ENCODE peak calls at places on chromosomes 7 and 10, in five cellular contexts. U, O, R, V and L are unnamed samples.

GRCh38 chr10:131851332-131851731 is 49.5 kb upstream of the PPP2R2D start:
- DNase-seq in R (no peak), V (no peak), U (peak; percentile 16), O (no peak), L (no peak)

GRCh38 chr7:146864644-146865043 is 748.0 kb downstream of the CNTNAP2 start:
- DNase-seq in U (no peak), V (no peak), O (no peak), R (no peak), L (no peak)

GRCh38 chr7:155224116-155224811 is 73.4 kb upstream of the INSIG1 start:
- DNase-seq in U (no peak), V (no peak), O (no peak), R (no peak), L (no peak)

GRCh38 chr7:12650080-12650479 is 37.4 kb upstream of the ARL4A start:
- DNase-seq in V (no peak), U (no peak), R (no peak), O (no peak), L (no peak)

GRCh38 chr10:131252586-131253276 is 58.8 kb downstream of the TCERG1L start:
- DNase-seq in R (no peak), O (no peak), V (no peak), U (no peak), L (no peak)

GRCh38 chr7:130966246-130967009 is 232.4 kb upstream of the KLF14 start:
- DNase-seq in O (no peak), R (peak; percentile 41), U (no peak), V (no peak), L (peak; percentile 61)

GRCh38 chr7:72430531-72430930 is 18.4 kb upstream of the CALN1 start:
- DNase-seq in U (no peak), O (no peak), V (no peak), R (no peak), L (no peak)

GRCh38 chr7:4718071-4718470 is 36.0 kb downstream of the FOXK1 start:
- DNase-seq in R (no peak), U (no peak), V (no peak), O (no peak), L (no peak)

GRCh38 chr7:55532150-55532917 is 40.0 kb downstream of the VOPP1 start:
- DNase-seq in U (no peak), R (no peak), V (no peak), O (no peak), L (no peak)

GRCh38 chr10:20622522-20623270 is 274.4 kb downstream of the NEBL start:
- DNase-seq in R (peak; percentile 12), O (no peak), V (no peak), U (no peak), L (no peak)

GRCh38 chr10:24617771-24618396 is 105.8 kb downstream of the ARHGAP21 start:
- DNase-seq in R (no peak), U (no peak), O (peak; percentile 36), V (peak; percentile 51), L (no peak)

GRCh38 chr7:76155938-76156337 is 45.8 kb upstream of the SRRM3 start:
- DNase-seq in V (peak; percentile 94), R (peak; percentile 43), O (no peak), U (no peak), L (no peak)

GRCh38 chr10:87661861-87662785 is 2.4 kb downstream of the PAPSS2 start:
- DNase-seq in U (no peak), R (no peak), O (no peak), V (no peak), L (no peak)

GRCh38 chr10:85491652-85492051 is 874.9 kb downstream of the GRID1 start:
- DNase-seq in U (no peak), V (no peak), O (no peak), R (no peak), L (no peak)

GRCh38 chr7:98956937-98957336 is 78.6 kb downstream of the TRRAP start:
- DNase-seq in R (peak; percentile 42), O (no peak), U (no peak), V (no peak), L (no peak)

GRCh38 chr10:75397571-75397921 is 4.0 kb downstream of the ZNF503 start:
- DNase-seq in V (no peak), R (no peak), O (peak; percentile 56), U (no peak), L (no peak)

GRCh38 chr7:136134503-136134902 is 157.3 kb upstream of the MTPN start:
- DNase-seq in O (no peak), R (no peak), V (no peak), U (no peak), L (no peak)

GRCh38 chr10:29417324-29417723 is 128.5 kb downstream of the LYZL1 start:
- DNase-seq in V (no peak), R (no peak), U (no peak), O (no peak), L (no peak)

GRCh38 chr7:30162622-30163124 is 27.9 kb downstream of the MTURN start:
- DNase-seq in O (no peak), U (no peak), R (peak; percentile 61), V (peak; percentile 74), L (no peak)

GRCh38 chr10:3486346-3487065 is 298.5 kb downstream of the KLF6 start:
- DNase-seq in U (no peak), O (no peak), V (no peak), R (no peak), L (no peak)

DNA sequence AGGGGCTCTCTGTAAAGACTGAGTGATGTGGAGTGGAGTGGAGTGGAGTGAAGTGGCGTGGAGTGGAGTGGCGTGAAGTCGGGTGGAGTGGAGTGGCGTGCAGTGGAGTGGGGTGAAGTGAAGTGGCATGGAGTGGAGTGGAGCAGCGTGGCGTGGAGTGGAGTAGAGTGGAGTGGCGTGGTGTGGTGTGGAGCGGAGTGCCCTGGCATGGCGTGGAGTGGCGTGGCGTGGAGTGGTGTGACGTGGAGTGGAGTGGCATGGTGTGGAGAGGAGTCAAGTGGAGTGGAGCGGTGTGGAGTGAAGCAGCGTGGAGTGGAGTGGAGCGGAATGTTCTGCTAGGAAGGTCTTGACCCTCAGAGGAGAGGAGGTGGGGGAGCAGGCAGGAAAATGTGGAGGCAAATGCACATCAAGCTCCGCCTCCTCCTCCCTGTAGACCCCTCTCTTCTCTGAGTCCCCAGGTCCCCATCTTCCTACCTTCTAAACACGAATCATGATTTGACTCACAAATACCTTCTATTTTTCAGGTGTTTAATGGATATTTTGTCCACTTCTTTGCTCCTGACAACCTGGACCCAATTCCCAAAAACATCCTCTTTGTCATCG is 19.9 kb downstream of the ITIH2 start:
- DNase-seq in R (no peak), O (no peak), U (no peak), V (no peak), L (no peak)
- H3K4me3 ChIP-seq in R (no peak overlapping the region), O (no peak overlapping the region), U (no peak overlapping the region), V (no peak overlapping the region), L (no peak overlapping the region)

DNA sequence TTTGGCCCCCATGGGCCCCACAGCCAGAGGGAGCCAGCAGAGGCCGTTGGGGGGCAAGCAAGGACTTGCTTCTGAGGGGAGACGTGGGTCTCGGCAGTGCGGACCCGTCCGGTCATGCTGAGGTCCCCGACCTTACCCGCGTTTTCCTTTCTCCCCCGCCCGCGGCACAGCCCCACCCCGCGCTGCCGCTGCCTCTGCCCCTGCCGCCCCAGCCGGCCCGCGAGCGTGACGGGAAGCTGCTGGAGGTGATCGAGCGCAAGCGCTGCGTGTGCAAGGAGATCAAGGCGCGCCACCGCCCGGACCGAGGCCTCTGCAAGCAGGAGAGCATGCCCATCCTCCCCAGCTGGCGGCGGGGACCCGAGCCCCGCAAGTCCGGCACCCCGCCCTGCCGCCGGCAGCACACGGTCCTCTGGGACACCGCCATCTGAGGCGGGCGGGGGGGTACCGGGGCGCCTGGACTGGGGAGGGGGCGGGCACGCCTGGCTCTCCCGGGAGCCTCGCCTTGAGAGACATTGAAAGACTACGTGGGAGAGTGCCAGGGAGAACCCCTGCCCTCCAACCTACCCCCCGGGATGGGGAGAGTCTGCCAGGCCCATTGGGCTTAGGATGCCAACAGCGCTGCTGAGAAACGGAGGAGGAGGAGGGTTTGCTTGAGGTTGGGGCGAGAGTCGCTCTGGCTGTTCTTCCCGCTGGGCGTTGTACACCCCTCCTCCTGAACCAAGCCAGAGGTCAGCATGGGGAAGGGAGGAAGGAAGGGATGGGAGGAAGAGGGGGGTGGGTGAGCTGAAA is 9.9 kb downstream of the NYAP1 start:
- DNase-seq in V (peak; percentile 68), U (no peak), R (no peak), O (peak; percentile 71), L (no peak)
- H3K4me3 ChIP-seq in V (no peak overlapping the region), U (peak overlapping the region; percentile 68), R (no peak overlapping the region), O (peak overlapping the region; percentile 32), L (no peak overlapping the region)

GRCh38 chr7:78765985-78766729 is 687.3 kb downstream of the MAGI2 start:
- DNase-seq in R (no peak), O (no peak), V (no peak), U (no peak), L (no peak)

GRCh38 chr7:78768859-78769258 is 684.6 kb downstream of the MAGI2 start:
- DNase-seq in R (no peak), U (no peak), O (no peak), V (no peak), L (no peak)

GRCh38 chr7:78769551-78770101 is 683.8 kb downstream of the MAGI2 start:
- DNase-seq in O (no peak), V (peak; percentile 5), U (no peak), R (no peak), L (no peak)

DNA sequence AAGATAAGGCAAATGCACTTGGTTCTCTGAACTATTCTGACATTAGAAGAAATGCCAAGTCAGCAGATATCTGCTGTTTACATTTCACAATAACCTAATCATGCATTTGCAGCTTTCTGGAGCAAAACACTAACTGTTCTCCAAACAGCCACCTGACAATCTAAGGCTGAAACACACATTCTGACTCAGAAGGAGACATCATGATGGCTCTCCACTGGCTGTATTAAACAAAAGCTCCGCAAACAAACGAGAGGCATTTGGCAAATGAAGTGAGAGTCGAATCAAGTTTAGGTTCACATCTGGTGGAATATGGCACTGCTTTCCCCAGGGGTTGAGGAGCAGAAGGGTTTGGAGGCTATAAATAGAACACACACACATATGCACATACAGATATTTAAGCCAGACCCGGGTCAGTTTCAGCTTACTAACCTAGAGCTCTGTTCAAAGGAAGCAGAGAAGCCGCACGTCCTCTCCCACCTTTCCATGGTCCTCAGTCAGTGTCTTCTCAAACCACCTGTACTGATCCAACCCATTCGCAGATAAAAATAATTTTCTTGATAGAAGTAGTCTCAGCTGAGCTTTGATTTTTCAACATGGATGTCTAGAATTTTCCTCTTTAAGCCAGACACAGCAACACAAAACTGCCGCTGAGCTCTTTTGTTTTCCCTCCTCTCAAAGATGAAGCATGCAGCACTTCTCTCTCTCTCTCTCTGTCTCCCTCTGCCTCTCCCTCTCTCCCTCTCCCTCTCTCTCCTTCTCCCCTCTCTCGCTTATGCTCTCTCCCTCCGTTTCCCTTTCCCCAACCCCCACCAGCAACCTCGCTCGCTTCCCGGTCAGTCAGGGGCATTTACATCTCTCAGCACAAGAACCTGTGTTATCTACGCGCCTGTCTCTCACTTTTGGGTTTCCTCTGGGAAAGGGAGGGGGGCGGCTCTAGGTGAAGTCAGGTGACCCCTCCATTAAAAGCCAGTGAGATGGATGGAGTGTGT is 682.8 kb downstream of the MAGI2 start:
- DNase-seq in U (no peak), V (no peak), O (peak; percentile 13), R (peak; percentile 20), L (no peak)
- H3K4me3 ChIP-seq in U (peak overlapping the region; percentile 68), V (no peak overlapping the region), O (no peak overlapping the region), R (peak overlapping the region; percentile 58), L (peak overlapping the region; percentile 52)

GRCh38 chr10:26779176-26779860 is 81.4 kb downstream of the ABI1 start:
- DNase-seq in R (no peak), U (no peak), V (peak; percentile 4), O (no peak), L (no peak)

GRCh38 chr10:26780106-26780792 is 80.5 kb downstream of the ABI1 start:
- DNase-seq in O (no peak), R (no peak), U (no peak), V (no peak), L (no peak)

GRCh38 chr10:26777686-26778085 is 80.2 kb downstream of the PDSS1 start:
- DNase-seq in V (no peak), O (no peak), U (no peak), R (no peak), L (no peak)

GRCh38 chr10:26781797-26782196 is 79.0 kb downstream of the ABI1 start:
- DNase-seq in R (peak; percentile 25), V (no peak), U (no peak), O (no peak), L (no peak)

GRCh38 chr10:26780793-26781601 is 79.8 kb downstream of the ABI1 start:
- DNase-seq in O (no peak), R (peak; percentile 79), U (no peak), V (no peak), L (peak; percentile 72)
- H3K4me3 ChIP-seq in O (no peak overlapping the region), R (no peak overlapping the region), U (no peak overlapping the region), V (no peak overlapping the region), L (no peak overlapping the region)